ENCODE peak calls at places on chromosome 20, in five cellular contexts. Y is A549, J is tibial nerve, F is suprapubic skin, S is ovary. Z is an unnamed sample.
A peak's percentile ranks its signal among the peaks of the same experiment; 100 is the strongest.

GRCh38 chr20:9177278-9177677 is 108.4 kb downstream of the PLCB4 start:
- DNase-seq in S (no peak), F (no peak), Y (no peak), J (no peak), Z (no peak)

GRCh38 chr20:48760403-48760889 is 67.4 kb downstream of the PREX1 start:
- DNase-seq in Y (no peak), S (no peak), J (no peak), F (no peak), Z (peak; percentile 34)

GRCh38 chr20:36794116-36794474 is 20.5 kb upstream of the DSN1 start:
- DNase-seq in Y (no peak), F (no peak), S (no peak), J (no peak), Z (no peak)

GRCh38 chr20:34751453-34751852 is 47.3 kb downstream of the TP53INP2 start:
- DNase-seq in Y (no peak), F (no peak), J (no peak), S (no peak), Z (no peak)

GRCh38 chr20:17808357-17808756 is 108.6 kb downstream of the BANF2 start:
- DNase-seq in Y (no peak), J (peak; percentile 58), S (peak; percentile 80), F (peak; percentile 76), Z (no peak)

GRCh38 chr20:22394583-22394982 is 189.8 kb downstream of the FOXA2 start:
- DNase-seq in F (no peak), Y (no peak), S (no peak), J (no peak), Z (no peak)

GRCh38 chr20:57326667-57327455 is 2.7 kb upstream of the SPO11 start:
- DNase-seq in Y (no peak), F (no peak), S (no peak), J (no peak), Z (no peak)

GRCh38 chr20:2206957-2207769 is 88.6 kb upstream of the TGM3 start:
- DNase-seq in F (peak; percentile 76), Y (peak; percentile 90), J (peak; percentile 41), S (peak; percentile 38), Z (peak; percentile 84)

GRCh38 chr20:59772931-59773913 is 160.2 kb downstream of the SYCP2 start:
- DNase-seq in S (peak; percentile 3), F (peak; percentile 40), J (no peak), Y (no peak), Z (peak; percentile 26)

GRCh38 chr20:5614506-5614905 is 135.7 kb upstream of the SHLD1 start:
- DNase-seq in Y (no peak), S (no peak), F (no peak), J (no peak), Z (no peak)

GRCh38 chr20:48725589-48725991 is 102.2 kb downstream of the PREX1 start:
- DNase-seq in S (no peak), F (no peak), J (no peak), Y (peak; percentile 40), Z (no peak)

GRCh38 chr20:1619861-1620444 is at the start of gene SIRPB1:
- DNase-seq in J (no peak), F (no peak), S (no peak), Y (no peak), Z (no peak)

GRCh38 chr20:34515484-34516037 is 661 bp upstream of the DYNLRB1 start:
- DNase-seq in J (no peak), S (peak; percentile 39), F (no peak), Y (no peak), Z (peak; percentile 73)

GRCh38 chr20:1982666-1983065 is 11.2 kb downstream of the PDYN start:
- DNase-seq in S (no peak), Y (no peak), F (no peak), J (no peak), Z (no peak)

GRCh38 chr20:10954137-10954840 is 280.5 kb upstream of the JAG1 start:
- DNase-seq in S (no peak), F (no peak), J (no peak), Y (no peak), Z (peak; percentile 32)

GRCh38 chr20:40467014-40467413 is 222.0 kb downstream of the MAFB start:
- DNase-seq in S (no peak), Y (no peak), J (no peak), F (no peak), Z (no peak)

GRCh38 chr20:40463171-40463570 is 225.9 kb downstream of the MAFB start:
- DNase-seq in S (no peak), F (no peak), Y (no peak), J (no peak), Z (no peak)

GRCh38 chr20:40467703-40468411 is 221.2 kb downstream of the MAFB start:
- DNase-seq in F (no peak), S (no peak), J (no peak), Y (no peak), Z (no peak)

GRCh38 chr20:40462600-40462999 is 226.4 kb downstream of the MAFB start:
- DNase-seq in S (no peak), J (no peak), Y (no peak), F (no peak), Z (no peak)

DNA sequence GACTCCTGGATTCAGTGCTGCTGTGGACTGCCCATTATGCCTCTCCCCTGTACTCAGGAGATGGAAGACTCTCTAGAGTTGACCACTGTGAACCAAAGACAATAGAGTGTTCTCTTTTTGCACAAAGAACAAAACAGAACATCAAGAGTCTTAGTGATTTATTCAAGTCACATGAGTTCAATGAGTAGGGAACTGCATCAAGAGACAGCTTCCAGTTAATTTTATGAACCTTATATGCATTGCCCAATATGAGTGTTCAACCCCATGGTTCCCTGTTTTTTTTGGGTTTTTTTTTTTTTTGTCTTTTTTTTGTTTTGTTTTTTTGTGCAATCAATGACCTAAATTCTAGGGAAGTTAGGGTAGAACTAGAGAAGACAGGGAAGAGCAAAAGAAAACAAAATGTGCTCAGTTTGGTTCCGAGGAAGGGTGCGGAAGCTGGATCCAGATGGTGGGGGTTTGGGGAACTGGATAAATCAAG is 224.3 kb downstream of the MAFB start:
- DNase-seq in J (no peak), S (no peak), F (no peak), Y (no peak), Z (no peak)
- TF ChIP-seq EP300 in J (no peak), S (no peak), F (no peak), Y (no peak), Z (no peak)

GRCh38 chr20:12847862-12848261 is 160.9 kb upstream of the SPTLC3 start:
- DNase-seq in F (no peak), Y (no peak), S (no peak), J (no peak), Z (no peak)
- TF ChIP-seq EP300 in F (no peak), Y (no peak), S (no peak), J (no peak), Z (no peak)

DNA sequence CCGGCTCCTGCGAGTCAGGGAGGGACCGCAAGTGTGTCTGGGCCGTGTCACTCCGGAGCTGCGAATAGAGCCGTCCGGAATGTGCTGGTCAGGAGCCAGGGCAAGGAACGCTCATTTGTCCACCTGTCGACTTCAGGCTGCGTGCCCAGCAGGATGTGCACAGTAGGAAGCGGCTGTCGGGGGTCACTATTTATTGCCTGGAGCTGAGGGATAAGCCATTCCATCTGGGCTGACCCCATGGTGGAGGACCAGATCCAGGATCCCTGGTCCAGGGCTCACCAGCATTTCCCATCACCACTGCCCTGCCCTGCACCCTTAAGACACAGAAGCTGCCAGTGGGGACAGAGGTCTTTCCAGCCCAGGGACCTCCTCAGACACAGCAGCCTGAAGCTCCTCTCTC is 14.7 kb downstream of the NTSR1 start:
- DNase-seq in Y (no peak), F (no peak), J (no peak), S (no peak), Z (peak; percentile 48)
- TF ChIP-seq EP300 in Y (no peak), F (no peak), J (no peak), S (no peak), Z (no peak)

GRCh38 chr20:21182832-21183563 is 57.1 kb downstream of the KIZ start:
- DNase-seq in S (peak; percentile 49), Y (no peak), F (no peak), J (no peak), Z (no peak)
- TF ChIP-seq EP300 in S (no peak), Y (no peak), F (no peak), J (no peak), Z (no peak)

DNA sequence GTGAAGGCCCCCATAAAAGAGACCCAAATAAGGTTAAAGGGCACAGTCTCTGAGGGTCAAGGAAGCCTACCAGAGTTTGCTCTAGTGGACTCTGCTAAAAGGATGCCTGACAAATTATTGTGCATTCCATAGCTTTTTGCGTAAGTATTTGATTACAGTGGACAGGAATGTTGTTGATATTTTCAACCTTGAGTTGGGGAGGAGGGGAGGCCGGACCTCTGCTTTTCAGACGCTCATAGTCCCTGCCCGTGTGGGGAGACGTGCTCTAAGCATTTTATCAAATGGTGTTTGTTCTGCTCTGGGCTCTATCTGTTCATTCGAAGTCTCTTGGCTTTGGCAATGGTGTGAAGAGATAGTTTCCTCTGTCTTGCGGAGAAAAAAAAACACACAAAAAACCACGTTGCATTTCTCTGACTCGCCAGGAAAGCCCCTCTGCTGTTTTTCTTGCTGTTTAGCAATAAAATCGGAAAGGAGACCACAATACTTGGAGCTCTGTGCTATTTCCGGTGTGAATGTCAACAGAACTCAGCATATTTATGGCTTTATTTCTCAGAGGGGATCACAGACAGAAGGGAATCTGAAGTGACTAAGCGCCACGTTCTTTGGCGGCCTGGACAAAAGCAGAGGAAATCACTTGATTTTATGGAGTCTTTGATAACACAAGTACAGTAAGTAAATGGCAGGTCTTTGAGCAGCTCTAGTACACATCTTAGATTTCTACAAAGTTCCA is 159.8 kb downstream of the ZFP64 start:
- DNase-seq in J (no peak), Y (no peak), F (no peak), S (peak; percentile 23), Z (no peak)
- TF ChIP-seq EP300 in J (no peak), Y (no peak), F (no peak), S (no peak), Z (no peak)

DNA sequence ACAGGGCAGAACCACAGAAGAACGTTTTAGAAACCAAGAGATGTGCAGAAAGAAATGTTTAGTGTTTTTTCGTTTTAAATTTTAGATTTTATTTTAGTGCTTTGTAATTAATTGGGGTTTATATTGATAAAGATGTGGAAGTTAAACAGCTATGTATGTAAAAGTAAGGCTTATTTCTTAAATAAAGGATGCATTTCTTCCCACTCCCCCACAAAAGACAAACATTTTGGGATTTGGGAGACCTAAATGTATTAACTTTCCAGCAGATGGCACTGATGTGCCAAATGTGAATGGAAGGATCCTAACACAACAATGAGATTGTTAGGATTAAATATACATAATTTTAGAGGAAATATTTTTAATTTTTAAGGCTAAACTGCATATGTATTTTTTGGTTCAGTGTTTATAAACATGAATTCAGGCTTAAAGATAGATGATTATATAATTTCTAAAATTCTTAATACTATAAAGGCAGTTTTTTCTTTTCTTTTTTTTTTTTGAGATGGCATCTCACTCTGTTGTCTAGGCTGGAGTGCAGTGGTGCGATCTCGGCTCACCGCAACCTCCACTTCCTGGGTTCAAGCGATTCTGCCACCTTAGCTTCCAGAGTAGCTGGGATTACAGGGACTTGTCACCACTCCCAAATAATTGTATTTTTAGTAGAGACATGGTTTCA is 12.0 kb downstream of the PFDN4 start:
- DNase-seq in F (no peak), Y (peak; percentile 46), J (no peak), S (no peak), Z (no peak)
- TF ChIP-seq EP300 in F (no peak), Y (no peak), J (no peak), S (no peak), Z (no peak)